ENCODE peak calls at places on chromosomes 5 and 9, in eight cellular contexts. N is ecto neural progenitor cell; M is progenitor cell of endocrine pancreas; X is NCI-H1092; O is activated T-cell treated with anti-CD3 and anti-CD28 coated beads for 1 hour; G is stimulated activated CD4-positive, alpha-beta T cell treated with anti-CD3 and anti-CD28 coated beads, Interleukin-1b, Interleukin-23, amount 100 ng/mL, for 4 hours; Y is mammary epithelial cell; B is C1 segment of cervical spinal cord. T is an unnamed sample.

GRCh38 chr5:141547488-141547887 is 58.6 kb downstream of the PCDHGC5 start:
- DNase-seq in M (no peak), Y (no peak), G (no peak), B (no peak), N (no peak), X (no peak), O (no peak), T (no peak)

GRCh38 chr5:133298447-133298846 is 246.6 kb downstream of the HSPA4 start:
- DNase-seq in B (no peak), O (no peak), M (no peak), X (no peak), Y (no peak), G (peak), N (no peak), T (no peak)

GRCh38 chr5:135473956-135474670 is 22.0 kb upstream of the TIFAB start:
- DNase-seq in B (no peak), Y (no peak), N (no peak), M (no peak), X (no peak), G (no peak), O (no peak), T (no peak)

GRCh38 chr5:175887463-175887862 is 16.1 kb downstream of the CPLX2 start:
- DNase-seq in O (no peak), X (peak), N (no peak), M (no peak), B (no peak), Y (no peak), G (no peak), T (no peak)

GRCh38 chr5:134003957-134004625 is 684 bp downstream of the VDAC1 start:
- DNase-seq in X (no peak), O (peak), M (no peak), Y (peak), B (no peak), N (peak), G (peak), T (no peak)

GRCh38 chr9:37876376-37876775 is 27.6 kb downstream of the SLC25A51 start:
- DNase-seq in O (no peak), B (no peak), M (no peak), N (no peak), Y (no peak), G (no peak), X (no peak), T (no peak)

GRCh38 chr5:179152144-179152895 is 92.1 kb downstream of the ZNF354C start:
- DNase-seq in M (no peak), B (no peak), Y (no peak), X (no peak), N (no peak), G (no peak), O (no peak), T (no peak)

GRCh38 chr9:17589771-17590170 is 10.9 kb downstream of the SH3GL2 start:
- DNase-seq in M (no peak), Y (no peak), O (no peak), N (no peak), G (no peak), X (no peak), B (no peak), T (no peak)

GRCh38 chr5:140802781-140803271 is 2.0 kb downstream of the PCDHA3 start:
- DNase-seq in X (no peak), O (no peak), M (no peak), G (no peak), B (no peak), N (no peak), Y (no peak), T (no peak)

GRCh38 chr5:68762201-68762600 is 331.6 kb upstream of the SLC30A5 start:
- DNase-seq in N (no peak), X (no peak), Y (peak), B (no peak), M (no peak), G (no peak), O (no peak), T (peak)

GRCh38 chr5:28766565-28767158 is 1728.3 kb upstream of the CDH9 start:
- DNase-seq in Y (peak), N (no peak), O (no peak), B (no peak), G (no peak), M (no peak), X (peak), T (peak)

T was measured in bronchial epithelial cell.